ENCODE peak calls at places on chromosomes 5 and 9, in five cellular contexts. H is mesenchymal stem cell, I is A549, T is GM23248, Q is brain microvascular endothelial cell. S is an unnamed sample.

GRCh38 chr9:29514336-29514735 is 1941.1 kb upstream of the C9orf72 start:
- DNase-seq in H (peak; percentile 1), Q (no peak), I (peak; percentile 1), T (no peak), S (peak; percentile 3)

GRCh38 chr5:53431665-53432064 is 48.8 kb upstream of the FST start:
- DNase-seq in Q (peak; percentile 60), H (no peak), I (no peak), T (peak; percentile 67), S (no peak)

GRCh38 chr5:17157294-17157693 is 60.1 kb upstream of the BASP1 start:
- DNase-seq in H (peak; percentile 60), Q (no peak), T (peak; percentile 83), I (no peak), S (no peak)

GRCh38 chr5:39439582-39439981 is 14.8 kb upstream of the DAB2 start:
- DNase-seq in I (no peak), T (no peak), H (no peak), Q (no peak), S (no peak)

GRCh38 chr5:26763151-26763550 is 275.2 kb downstream of the CDH9 start:
- DNase-seq in I (no peak), Q (no peak), T (no peak), H (peak; percentile 14), S (peak; percentile 1)

GRCh38 chr5:125006011-125006685 is 259.7 kb upstream of the ZNF608 start:
- DNase-seq in H (no peak), Q (no peak), I (no peak), T (no peak), S (no peak)

GRCh38 chr5:172267943-172268342 is 15.6 kb downstream of the UBTD2 start:
- DNase-seq in I (no peak), T (no peak), H (no peak), Q (no peak), S (no peak)

GRCh38 chr9:15453956-15454355 is 31.3 kb downstream of the SNAPC3 start:
- DNase-seq in T (no peak), Q (no peak), I (no peak), H (no peak), S (no peak)

GRCh38 chr9:121862371-121862970 is 211.0 kb downstream of the DAB2IP start:
- DNase-seq in H (no peak), I (no peak), Q (no peak), T (no peak), S (no peak)

GRCh38 chr9:133477992-133478850 is 678 bp downstream of the SLC2A6 start:
- DNase-seq in H (peak; percentile 89), Q (peak; percentile 14), I (no peak), T (peak; percentile 59), S (peak; percentile 50)

GRCh38 chr9:107422189-107422802 is 67.3 kb downstream of the KLF4 start:
- DNase-seq in T (peak; percentile 85), I (peak; percentile 81), H (peak; percentile 86), Q (peak; percentile 64), S (peak; percentile 81)

GRCh38 chr5:147746986-147747385 is 35.5 kb downstream of the JAKMIP2 start:
- DNase-seq in I (no peak), H (no peak), T (no peak), Q (no peak), S (no peak)
- H3K4me3 ChIP-seq in I (no peak overlapping the region), H (no peak overlapping the region), T (no peak overlapping the region), Q (no peak overlapping the region), S (no peak overlapping the region)

DNA sequence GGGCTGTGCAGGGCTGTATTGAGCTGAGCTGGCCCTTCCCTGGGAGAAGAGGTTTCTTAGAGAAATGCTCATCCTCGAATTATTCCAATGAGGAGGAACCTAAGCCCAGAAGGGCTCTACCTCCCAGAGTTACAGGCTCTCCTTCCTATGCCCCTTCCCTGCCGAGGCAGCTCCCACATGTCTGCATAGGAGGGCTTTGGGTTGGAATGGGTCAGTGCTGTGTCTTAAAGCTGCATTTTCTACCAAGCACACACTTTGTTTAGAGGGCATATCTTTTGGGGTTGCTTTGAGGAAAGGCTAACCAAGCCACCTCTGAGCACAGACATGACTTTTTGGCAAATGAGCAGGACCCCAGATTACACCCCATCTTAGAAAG is 9.1 kb downstream of the NEK6 start:
- DNase-seq in I (no peak), T (no peak), H (no peak), Q (no peak), S (no peak)
- H3K4me3 ChIP-seq in I (peak overlapping the region; percentile 4), T (peak overlapping the region; percentile 30), H (no peak overlapping the region), Q (no peak overlapping the region), S (no peak overlapping the region)

DNA sequence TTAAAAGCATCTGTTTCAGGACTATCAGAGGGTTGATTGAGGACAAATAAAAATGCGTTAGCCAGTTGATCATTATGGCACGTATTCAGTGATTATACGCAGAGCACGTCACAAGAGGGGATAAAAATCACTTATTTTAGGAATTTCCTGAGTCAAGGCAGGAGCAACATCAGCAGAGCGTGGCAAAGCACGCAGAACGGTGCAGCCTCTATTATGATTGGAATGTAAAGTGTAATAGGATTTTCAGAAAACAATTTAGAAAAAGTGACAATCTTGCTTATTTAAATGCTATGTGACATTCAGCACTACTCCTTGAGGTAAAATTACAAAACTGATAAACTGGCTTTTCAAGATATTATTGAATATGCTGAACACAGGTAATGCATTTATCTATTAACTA is 413.6 kb upstream of the DAP start:
- DNase-seq in I (no peak), Q (no peak), T (no peak), H (no peak), S (no peak)
- H3K4me3 ChIP-seq in I (no peak overlapping the region), Q (no peak overlapping the region), T (no peak overlapping the region), H (no peak overlapping the region), S (no peak overlapping the region)

GRCh38 chr9:71928376-71928775 is 16.9 kb downstream of the C9orf85 start:
- DNase-seq in T (peak; percentile 66), H (no peak), Q (no peak), I (no peak), S (peak; percentile 46)
- H3K4me3 ChIP-seq in T (no peak overlapping the region), H (no peak overlapping the region), Q (no peak overlapping the region), I (no peak overlapping the region), S (no peak overlapping the region)

DNA sequence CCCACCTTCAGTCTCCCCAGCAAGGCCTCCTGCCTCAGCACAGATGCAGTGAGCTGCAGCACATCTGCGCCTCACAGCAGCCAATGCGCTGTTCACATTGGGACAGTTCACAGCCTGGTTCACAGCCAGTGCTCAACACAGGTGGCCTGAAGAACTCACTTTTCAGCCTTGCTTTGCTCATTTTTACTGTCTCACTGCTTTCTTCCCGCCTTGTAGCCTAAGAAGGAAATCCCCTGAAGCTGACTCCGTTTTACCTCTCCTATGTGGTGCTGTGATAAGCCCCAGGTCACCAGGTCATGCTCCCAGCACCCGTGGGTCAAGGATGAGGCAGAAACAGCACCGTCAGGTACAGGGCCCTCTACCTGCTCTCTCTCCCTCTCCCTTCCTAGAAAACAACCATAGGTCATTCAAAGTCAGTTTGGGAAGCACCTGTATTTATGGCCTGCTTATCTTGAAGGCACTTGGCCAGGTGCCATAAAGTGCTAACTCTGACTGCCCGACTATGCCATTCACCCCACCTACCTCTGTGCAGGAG is 1.1 kb downstream of the GCNT4 start:
- DNase-seq in I (no peak), H (no peak), Q (no peak), T (peak; percentile 17), S (no peak)
- H3K4me3 ChIP-seq in I (no peak overlapping the region), H (peak overlapping the region; percentile 16), Q (no peak overlapping the region), T (peak overlapping the region; percentile 82), S (no peak overlapping the region)

GRCh38 chr5:89067362-89067761 is 184.4 kb upstream of the MEF2C start:
- DNase-seq in Q (no peak), T (no peak), I (no peak), H (no peak), S (no peak)

GRCh38 chr5:89071941-89072331 is 189.0 kb upstream of the MEF2C start:
- DNase-seq in H (no peak), T (no peak), Q (no peak), I (no peak), S (no peak)

GRCh38 chr5:89069591-89069990 is 186.6 kb upstream of the MEF2C start:
- DNase-seq in I (no peak), Q (no peak), H (no peak), T (no peak), S (no peak)

GRCh38 chr5:89073045-89073444 is 190.1 kb upstream of the MEF2C start:
- DNase-seq in I (no peak), H (no peak), Q (no peak), T (no peak), S (no peak)

GRCh38 chr5:89071101-89071940 is 188.3 kb upstream of the MEF2C start:
- DNase-seq in I (no peak), H (no peak), Q (no peak), T (no peak), S (no peak)
- H3K4me3 ChIP-seq in I (no peak overlapping the region), H (no peak overlapping the region), Q (no peak overlapping the region), T (no peak overlapping the region), S (no peak overlapping the region)

S was measured in epithelial cell of esophagus.